ENCODE peak calls at places on chromosomes 7 and 10, in five cellular contexts. T, P, R, S and Q are unnamed samples.

GRCh38 chr7:51317582-51317910 is 937 bp upstream of the COBL start:
- DNase-seq in T (no peak), P (no peak), R (no peak), S (peak; percentile 76), Q (no peak)

GRCh38 chr7:91348686-91349085 is 84.5 kb downstream of the FZD1 start:
- DNase-seq in T (peak; percentile 55), P (no peak), R (no peak), S (no peak), Q (no peak)

GRCh38 chr10:14389981-14390590 is 59.4 kb upstream of the FRMD4A start:
- DNase-seq in T (peak; percentile 73), P (no peak), R (no peak), S (no peak), Q (no peak)

GRCh38 chr7:135552148-135552547 is 5.6 kb upstream of the NUP205 start:
- DNase-seq in T (no peak), P (no peak), R (no peak), S (no peak), Q (no peak)

GRCh38 chr7:21318190-21318915 is 109.5 kb upstream of the SP4 start:
- DNase-seq in T (no peak), P (no peak), R (no peak), S (no peak), Q (peak; percentile 63)

GRCh38 chr7:83410989-83411591 is 237.8 kb downstream of the SEMA3E start:
- DNase-seq in T (peak; percentile 58), P (no peak), R (no peak), S (no peak), Q (peak; percentile 59)

GRCh38 chr10:124100124-124100523 is 6.7 kb upstream of the CHST15 start:
- DNase-seq in T (no peak), P (no peak), R (no peak), S (no peak), Q (no peak)

GRCh38 chr7:151051108-151051507 is 2.8 kb downstream of the ASIC3 start:
- DNase-seq in T (peak; percentile 64), P (no peak), R (peak; percentile 28), S (peak; percentile 95), Q (no peak)

GRCh38 chr10:71542476-71542875 is 145.8 kb downstream of the CDH23 start:
- DNase-seq in T (no peak), P (no peak), R (no peak), S (peak; percentile 55), Q (no peak)

GRCh38 chr7:93176961-93177580 is 28.9 kb upstream of the SAMD9L start:
- DNase-seq in T (no peak), P (no peak), R (no peak), S (no peak), Q (no peak)

GRCh38 chr10:91140995-91141549 is 79.4 kb upstream of the PCGF5 start:
- DNase-seq in T (no peak), P (no peak), R (no peak), S (no peak), Q (no peak)

GRCh38 chr7:154299736-154300135 is 247.5 kb downstream of the DPP6 start:
- DNase-seq in T (no peak), P (no peak), R (no peak), S (no peak), Q (no peak)

GRCh38 chr10:92284112-92284704 is 6.7 kb downstream of the CPEB3 start:
- DNase-seq in T (no peak), P (no peak), R (no peak), S (no peak), Q (no peak)

GRCh38 chr7:135380351-135380750 is 129.6 kb downstream of the CNOT4 start:
- DNase-seq in T (no peak), P (no peak), R (no peak), S (peak; percentile 20), Q (no peak)

GRCh38 chr10:12613144-12613543 is 263.8 kb downstream of the CAMK1D start:
- DNase-seq in T (no peak), P (no peak), R (no peak), S (no peak), Q (no peak)

GRCh38 chr7:26681819-26682418 is 182.5 kb downstream of the SKAP2 start:
- DNase-seq in T (peak; percentile 41), P (no peak), R (no peak), S (no peak), Q (peak; percentile 28)

GRCh38 chr7:84136336-84136735 is 58.3 kb downstream of the SEMA3A start:
- DNase-seq in T (no peak), P (no peak), R (no peak), S (no peak), Q (no peak)

GRCh38 chr7:101736077-101736476 is 81.3 kb upstream of the CUX1 start:
- DNase-seq in T (no peak), P (no peak), R (no peak), S (no peak), Q (no peak)